ENCODE peak calls at places on chromosomes 1 and 21, in five cellular contexts. Y is breast epithelium; E is adrenal gland; D is CD8-positive, alpha-beta T cell; U is AG04450. Z is an unnamed sample.

GRCh38 chr1:205251576-205251975 is 23.8 kb downstream of the TMCC2 start:
- DNase-seq in Y (no peak), E (no peak), D (no peak), U (no peak), Z (no peak)

GRCh38 chr1:155083865-155084721 is 5.5 kb downstream of the EFNA3 start:
- DNase-seq in Y (peak), E (peak), D (no peak), U (no peak), Z (no peak)

GRCh38 chr1:224162768-224163167 is 20.3 kb upstream of the DEGS1 start:
- DNase-seq in Y (no peak), E (no peak), D (no peak), U (no peak), Z (no peak)

GRCh38 chr1:29803486-29803885 is 567.2 kb downstream of the PTPRU start:
- DNase-seq in Y (peak), E (no peak), D (peak), U (no peak), Z (no peak)

GRCh38 chr1:233440952-233441401 is 113.5 kb downstream of the MAP3K21 start:
- DNase-seq in Y (no peak), E (peak), D (no peak), U (no peak), Z (peak)

GRCh38 chr1:27884182-27884954 is 12.0 kb downstream of the THEMIS2 start:
- DNase-seq in Y (no peak), E (no peak), D (no peak), U (no peak), Z (no peak)

GRCh38 chr1:235315735-235316134 is 12.2 kb downstream of the ARID4B start:
- DNase-seq in Y (no peak), E (no peak), D (no peak), U (no peak), Z (no peak)

GRCh38 chr21:32626633-32627196 is 14.5 kb upstream of the CFAP298 start:
- DNase-seq in Y (no peak), E (no peak), D (no peak), U (no peak), Z (no peak)

GRCh38 chr21:41247561-41247968 is 69.0 kb upstream of the FAM3B start:
- DNase-seq in Y (no peak), E (no peak), D (no peak), U (peak), Z (no peak)

GRCh38 chr1:113676524-113676923 is 82.8 kb downstream of the PHTF1 start:
- DNase-seq in Y (no peak), E (no peak), D (no peak), U (no peak), Z (no peak)

GRCh38 chr1:112457241-112457640 is 51.5 kb upstream of the WNT2B start:
- DNase-seq in Y (no peak), E (no peak), D (no peak), U (peak), Z (no peak)

GRCh38 chr1:88973520-88974137 is 18.8 kb downstream of the KYAT3 start:
- DNase-seq in Y (no peak), E (no peak), D (no peak), U (no peak), Z (no peak)

GRCh38 chr1:10625076-10625475 is 150.3 kb downstream of the PEX14 start:
- DNase-seq in Y (peak), E (no peak), D (no peak), U (no peak), Z (no peak)

GRCh38 chr1:53505891-53506290 is 46.7 kb downstream of the DMRTB1 start:
- DNase-seq in Y (no peak), E (no peak), D (no peak), U (no peak), Z (no peak)

GRCh38 chr1:28860332-28861073 is 48.5 kb downstream of the OPRD1 start:
- DNase-seq in Y (no peak), E (no peak), D (no peak), U (no peak), Z (no peak)

GRCh38 chr21:34928637-34929036 is 120.5 kb downstream of the RUNX1 start:
- DNase-seq in Y (no peak), E (no peak), D (no peak), U (no peak), Z (no peak)

GRCh38 chr21:27021801-27022200 is 54.9 kb upstream of the ADAMTS5 start:
- DNase-seq in Y (no peak), E (no peak), D (no peak), U (no peak), Z (no peak)

GRCh38 chr1:99558539-99558938 is 87.4 kb upstream of the PALMD start:
- DNase-seq in Y (no peak), E (no peak), D (no peak), U (no peak), Z (no peak)

GRCh38 chr1:115837762-115838421 is 3.0 kb downstream of the NHLH2 start:
- DNase-seq in Y (no peak), E (no peak), D (no peak), U (no peak), Z (peak)

GRCh38 chr1:247535402-247535801 is 838 bp downstream of the OR2C3 start:
- DNase-seq in Y (no peak), E (no peak), D (no peak), U (no peak), Z (no peak)

GRCh38 chr1:34013136-34013535 is 149.3 kb downstream of the HMGB4 start:
- DNase-seq in Y (no peak), E (no peak), D (no peak), U (no peak), Z (no peak)

GRCh38 chr1:51578383-51579109 is 38.3 kb upstream of the OSBPL9 start:
- DNase-seq in Y (no peak), E (no peak), D (no peak), U (no peak), Z (no peak)

GRCh38 chr1:8495928-8496401 is 178.1 kb downstream of the SLC45A1 start:
- DNase-seq in Y (no peak), E (no peak), D (no peak), U (no peak), Z (no peak)

GRCh38 chr1:234768569-234769283 is 158.7 kb upstream of the IRF2BP2 start:
- DNase-seq in Y (no peak), E (peak), D (peak), U (no peak), Z (no peak)

DNA sequence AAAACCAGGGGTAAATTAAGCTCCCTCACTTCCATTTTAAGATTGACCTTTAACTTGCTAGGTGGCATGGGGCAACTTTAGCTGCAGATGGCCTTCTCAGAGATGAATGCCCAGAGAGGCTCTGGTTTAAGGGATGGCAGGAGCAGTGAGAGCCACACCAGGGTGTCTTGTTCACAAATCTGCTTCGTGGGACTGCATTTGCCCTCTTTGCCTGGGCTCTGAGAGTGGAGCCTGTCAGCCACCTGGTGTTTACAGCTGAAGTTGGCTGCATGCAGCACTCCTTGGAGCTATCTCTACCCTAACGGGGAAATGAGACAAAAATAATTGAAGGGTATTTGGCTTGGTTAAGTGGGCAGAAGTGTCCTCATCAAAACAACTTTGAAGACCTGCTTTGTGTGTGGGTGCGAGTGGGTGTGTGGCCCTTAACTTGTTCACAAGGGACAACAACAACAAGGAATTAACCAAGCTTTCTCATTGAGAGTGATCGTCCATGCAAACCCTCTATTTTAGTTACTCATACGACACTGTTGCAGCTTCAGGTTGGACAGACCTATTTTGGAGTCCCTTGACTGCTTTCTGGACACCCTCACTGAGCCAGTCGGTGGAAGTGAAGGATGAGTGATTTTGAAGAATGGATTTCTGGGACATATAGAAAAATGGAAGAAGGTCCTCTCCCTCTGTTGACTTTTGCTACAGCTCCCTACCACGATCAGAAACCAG is 29.8 kb downstream of the PGM1 start:
- DNase-seq in Y (no peak), E (no peak), D (no peak), U (no peak), Z (no peak)
- TF ChIP-seq CTCF in Y (no peak), E (no peak), D (no peak), U (no peak), Z (no peak)

GRCh38 chr21:37907076-37907475 is 9.2 kb downstream of the KCNJ6 start:
- DNase-seq in Y (no peak), E (no peak), D (no peak), U (no peak), Z (no peak)

GRCh38 chr21:37912616-37913015 is 3.6 kb downstream of the KCNJ6 start:
- DNase-seq in Y (no peak), E (no peak), D (no peak), U (no peak), Z (no peak)

GRCh38 chr21:37914211-37914900 is 1.9 kb downstream of the KCNJ6 start:
- DNase-seq in Y (no peak), E (no peak), D (no peak), U (no peak), Z (peak)

GRCh38 chr21:37908691-37909090 is 7.6 kb downstream of the KCNJ6 start:
- DNase-seq in Y (no peak), E (no peak), D (no peak), U (no peak), Z (no peak)

DNA sequence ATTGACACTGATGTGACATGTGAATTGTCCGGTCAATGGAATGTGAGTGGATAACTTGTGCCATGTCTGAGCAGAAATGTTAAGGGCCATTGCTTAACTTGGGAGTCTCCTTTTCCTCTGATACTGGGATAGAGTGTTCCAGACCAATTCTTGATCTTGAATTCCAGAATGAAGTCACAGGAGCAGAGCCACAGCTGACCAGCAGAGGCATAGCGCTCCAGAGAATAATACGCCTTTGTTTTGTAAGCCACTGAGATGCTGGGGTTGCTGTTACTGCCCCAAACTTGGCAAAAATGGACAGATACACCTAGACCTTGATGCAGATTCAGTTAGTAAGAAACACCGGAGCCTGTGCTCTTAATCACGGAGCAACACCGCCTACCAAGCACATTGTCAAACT is 6.3 kb downstream of the KCNJ6 start:
- DNase-seq in Y (no peak), E (no peak), D (no peak), U (no peak), Z (no peak)
- TF ChIP-seq CTCF in Y (no peak), E (no peak), D (no peak), U (peak), Z (no peak)

GRCh38 chr1:209625205-209625549 is 27.0 kb downstream of the LAMB3 start:
- DNase-seq in Y (no peak), E (peak), D (no peak), U (no peak), Z (no peak)
- TF ChIP-seq CTCF in Y (no peak), E (no peak), D (no peak), U (no peak), Z (no peak)

GRCh38 chr1:1796466-1796865 is 18.2 kb upstream of the NADK start:
- DNase-seq in Y (no peak), E (no peak), D (peak), U (no peak), Z (no peak)
- TF ChIP-seq CTCF in Y (no peak), E (no peak), D (peak), U (no peak), Z (no peak)

DNA sequence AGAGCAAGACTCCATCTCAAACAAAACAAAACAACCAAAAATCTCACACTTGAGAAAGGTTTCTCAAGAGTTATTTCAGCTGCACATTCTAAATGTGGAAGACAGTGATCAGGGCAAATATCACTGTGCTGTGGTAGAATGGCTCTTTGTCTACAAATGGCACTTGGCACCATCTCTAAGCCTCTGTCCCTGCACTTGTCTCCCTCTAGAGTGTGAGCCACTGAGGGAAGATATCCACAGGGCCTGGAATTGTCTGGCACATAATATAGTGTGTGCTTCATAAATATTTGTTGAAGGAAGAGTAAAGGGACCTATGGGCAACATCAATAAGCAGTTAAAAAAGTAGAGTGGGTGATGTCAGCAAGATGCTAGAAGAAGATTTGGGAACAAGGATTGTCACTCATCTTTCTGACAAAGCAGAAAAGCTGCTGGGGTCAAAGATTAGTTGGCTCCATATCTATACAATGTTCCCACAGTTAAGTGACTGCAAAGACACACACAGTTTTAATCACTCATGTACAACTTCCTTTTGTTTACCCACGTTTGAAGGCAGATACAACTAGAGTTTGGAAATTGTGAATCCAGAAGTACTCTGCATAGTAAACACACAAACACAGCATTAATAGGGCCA is 19.1 kb downstream of the CD101 start:
- DNase-seq in Y (no peak), E (no peak), D (no peak), U (no peak), Z (no peak)
- TF ChIP-seq CTCF in Y (no peak), E (no peak), D (no peak), U (no peak), Z (no peak)

GRCh38 chr1:11714831-11715574 is 20.9 kb upstream of the AGTRAP start:
- DNase-seq in Y (no peak), E (no peak), D (no peak), U (no peak), Z (no peak)

GRCh38 chr1:11720523-11720922 is 15.4 kb upstream of the AGTRAP start:
- DNase-seq in Y (no peak), E (no peak), D (no peak), U (no peak), Z (no peak)

GRCh38 chr1:11721301-11721700 is 14.6 kb upstream of the AGTRAP start:
- DNase-seq in Y (no peak), E (no peak), D (no peak), U (no peak), Z (no peak)

GRCh38 chr1:11719313-11720032 is 16.5 kb upstream of the AGTRAP start:
- DNase-seq in Y (peak), E (peak), D (peak), U (no peak), Z (no peak)

DNA sequence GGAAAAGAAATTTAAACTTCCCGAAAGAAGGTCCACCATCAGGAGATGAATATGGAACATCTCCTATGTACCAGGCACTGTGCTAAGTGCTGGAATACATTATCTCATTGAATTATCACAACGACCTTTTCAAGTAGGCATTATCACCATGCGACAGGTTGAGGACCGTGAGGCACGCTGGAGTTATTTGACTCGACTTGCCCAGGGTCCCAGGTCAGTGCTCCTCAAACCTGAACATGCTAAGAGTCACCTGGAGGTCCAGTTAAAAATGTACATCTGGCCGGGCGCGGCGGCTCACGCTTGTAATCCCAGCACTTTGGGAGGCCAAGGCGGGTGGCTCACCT is 15.9 kb upstream of the AGTRAP start:
- DNase-seq in Y (no peak), E (no peak), D (no peak), U (no peak), Z (no peak)
- TF ChIP-seq CTCF in Y (no peak), E (peak), D (peak), U (no peak), Z (peak)

DNA sequence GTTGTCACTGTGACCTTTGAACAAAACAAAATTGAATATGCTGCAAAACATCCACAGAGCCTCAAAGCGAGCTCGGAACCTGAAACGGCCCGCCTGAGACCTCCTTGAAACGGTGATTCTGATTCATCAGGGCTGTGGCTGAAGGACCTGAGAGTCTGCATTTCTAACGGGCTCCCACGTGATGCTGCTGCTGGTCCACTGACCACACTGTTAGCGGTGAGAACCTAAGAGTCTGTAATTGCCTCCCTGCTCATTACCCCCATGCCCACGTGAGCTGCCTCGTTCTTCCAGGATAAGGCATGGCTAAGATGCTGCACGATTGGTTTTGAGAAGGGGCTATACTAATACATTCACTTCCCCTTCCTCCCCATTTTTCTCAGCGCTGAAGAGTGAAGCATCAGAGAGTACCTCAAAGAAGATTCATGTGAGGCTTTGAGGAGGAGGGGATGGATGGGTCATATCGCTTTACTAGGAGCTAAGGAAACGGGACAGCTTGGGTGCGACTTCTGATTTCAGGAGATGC is 9.7 kb downstream of the TLR5 start:
- DNase-seq in Y (no peak), E (no peak), D (no peak), U (no peak), Z (no peak)
- TF ChIP-seq CTCF in Y (no peak), E (no peak), D (no peak), U (no peak), Z (no peak)

GRCh38 chr21:39968010-39968409 is 100.8 kb downstream of the PCP4 start:
- DNase-seq in Y (no peak), E (no peak), D (no peak), U (no peak), Z (no peak)
- TF ChIP-seq CTCF in Y (no peak), E (no peak), D (no peak), U (no peak), Z (no peak)